ENCODE peak calls at places on chromosomes 3 and 15, in six cellular contexts. C is mucosa of descending colon, S is adipocyte, W is IMR-90, V is heart left ventricle, K is right cardiac atrium. Q is an unnamed sample. For H3K4me1, the result is how much of the 10 kb centered on the place peaks cover.

GRCh38 chr3:64399205-64399800 is 174.0 kb upstream of the PRICKLE2 start:
- DNase-seq in C (peak), S (peak), W (peak), V (no peak), K (no peak), Q (peak)

GRCh38 chr3:108509263-108509662 is 1.1 kb downstream of the MYH15 start:
- DNase-seq in C (no peak), S (no peak), W (no peak), V (no peak), K (no peak), Q (no peak)

GRCh38 chr15:66702770-66703539 is 919 bp downstream of the SMAD6 start:
- DNase-seq in C (peak), S (peak), W (no peak), V (no peak), K (peak), Q (peak)

GRCh38 chr3:11312139-11312538 is 39.9 kb downstream of the ATG7 start:
- DNase-seq in C (no peak), S (no peak), W (no peak), V (no peak), K (no peak), Q (peak)

GRCh38 chr3:41202834-41203345 is 3.6 kb downstream of the CTNNB1 start:
- DNase-seq in C (peak), S (peak), W (peak), V (no peak), K (no peak), Q (peak)

GRCh38 chr3:156253150-156253549 is 132.8 kb downstream of the KCNAB1 start:
- DNase-seq in C (no peak), S (no peak), W (no peak), V (no peak), K (no peak), Q (no peak)

GRCh38 chr3:35721628-35722027 is 82.3 kb downstream of the ARPP21 start:
- DNase-seq in C (no peak), S (no peak), W (no peak), V (no peak), K (no peak), Q (no peak)

GRCh38 chr3:109375975-109376374 is 38.6 kb upstream of the DPPA4 start:
- DNase-seq in C (no peak), S (no peak), W (no peak), V (no peak), K (no peak), Q (no peak)

GRCh38 chr15:78051622-78052405 is 25.7 kb downstream of the TBC1D2B start:
- DNase-seq in C (peak), S (no peak), W (peak), V (peak), K (no peak), Q (peak)

GRCh38 chr15:78050851-78051250 is 26.7 kb downstream of the TBC1D2B start:
- DNase-seq in C (peak), S (no peak), W (no peak), V (no peak), K (no peak), Q (no peak)

GRCh38 chr15:78054518-78054917 is 23.0 kb downstream of the TBC1D2B start:
- DNase-seq in C (no peak), S (no peak), W (no peak), V (no peak), K (no peak), Q (no peak)

GRCh38 chr15:78050441-78050809 is 27.1 kb downstream of the TBC1D2B start:
- DNase-seq in C (peak), S (no peak), W (no peak), V (no peak), K (no peak), Q (no peak)

GRCh38 chr15:78052545-78052944 is 25.0 kb downstream of the TBC1D2B start:
- DNase-seq in C (peak), S (no peak), W (no peak), V (no peak), K (no peak), Q (no peak)
- H3K4me1 ChIP-seq in C (half or more), S (half or more), W (under half), V (half or more), K (under half), Q (under half)

GRCh38 chr15:86762874-86763273 is 683.2 kb downstream of the AGBL1 start:
- DNase-seq in C (no peak), S (no peak), W (no peak), V (no peak), K (no peak), Q (no peak)
- H3K4me1 ChIP-seq in C (under half), S (under half), W (under half), V (under half), K (under half), Q (under half)

GRCh38 chr15:41566121-41566885 is 7.3 kb downstream of the TYRO3 start:
- DNase-seq in C (no peak), S (no peak), W (no peak), V (no peak), K (no peak), Q (peak)
- H3K4me1 ChIP-seq in C (under half), S (under half), W (under half), V (under half), K (under half), Q (under half)

DNA sequence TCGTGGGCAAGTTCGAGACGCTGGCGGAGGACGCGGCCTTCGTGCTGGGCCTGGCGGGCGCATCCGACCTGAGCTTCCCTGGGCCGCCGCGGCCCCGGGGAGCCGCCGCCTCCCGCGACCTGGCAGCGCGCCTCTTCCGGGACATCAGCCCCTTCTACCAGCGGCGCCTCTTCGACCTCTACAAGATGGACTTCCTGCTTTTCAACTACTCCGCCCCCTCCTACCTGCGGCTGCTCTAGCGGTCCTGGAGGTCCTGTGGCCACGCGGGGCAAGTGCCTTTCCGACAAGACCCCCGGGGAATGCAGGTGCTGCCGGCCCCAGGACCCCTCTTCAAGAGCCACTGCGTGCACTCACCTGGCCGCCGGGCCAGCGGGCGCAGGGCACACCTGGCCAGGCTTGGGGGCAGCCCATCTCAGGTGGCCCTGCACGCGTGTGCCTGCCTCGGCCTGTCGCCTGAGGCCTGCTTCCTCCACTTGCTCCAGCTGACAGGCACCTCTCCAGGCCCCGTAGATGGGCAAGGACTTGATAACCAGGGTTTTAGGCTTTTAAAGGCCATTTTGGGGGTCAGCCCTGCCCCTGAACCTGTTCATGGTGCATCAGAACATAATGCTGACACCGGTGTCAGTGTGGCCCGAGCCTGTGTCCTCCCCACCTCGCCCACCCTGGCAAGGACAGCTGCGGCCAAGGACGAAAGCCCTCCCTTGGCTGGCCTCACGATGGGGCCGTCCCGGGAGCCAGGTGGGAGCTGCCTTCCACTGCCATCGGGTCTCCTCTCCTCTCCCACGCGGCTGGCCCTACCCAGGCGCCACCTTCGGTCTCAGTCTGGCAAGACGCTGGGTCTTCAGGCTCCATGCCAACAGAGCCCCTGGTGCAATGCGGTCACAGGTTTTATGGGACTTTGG is 16.1 kb downstream of the C3orf22 start:
- DNase-seq in C (no peak), S (no peak), W (no peak), V (peak), K (no peak), Q (no peak)
- H3K4me1 ChIP-seq in C (under half), S (under half), W (under half), V (under half), K (under half), Q (under half)

GRCh38 chr3:31977736-31978135 is 3.3 kb downstream of the OSBPL10 start:
- DNase-seq in C (no peak), S (peak), W (no peak), V (no peak), K (no peak), Q (no peak)
- H3K4me1 ChIP-seq in C (under half), S (under half), W (under half), V (under half), K (under half), Q (under half)

DNA sequence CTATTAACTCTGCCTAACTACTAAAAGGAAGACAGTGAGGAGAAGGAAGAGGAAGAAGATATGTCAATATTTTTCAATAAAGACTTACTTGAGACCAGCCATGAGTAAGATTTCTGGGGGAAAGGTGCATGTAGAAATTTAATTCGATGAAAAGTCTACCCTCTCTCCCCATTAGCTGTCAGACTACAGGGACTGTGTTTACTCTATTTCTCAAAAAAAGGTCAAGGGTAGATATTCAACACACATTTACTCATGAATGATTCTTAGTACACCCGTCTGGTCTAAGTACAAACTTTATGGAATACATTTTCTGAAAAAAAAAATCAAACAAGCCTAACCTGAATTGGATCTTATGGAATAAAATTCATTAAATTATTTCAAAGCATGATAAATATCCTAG is 6.8 kb downstream of the TSPAN3 start:
- DNase-seq in C (no peak), S (no peak), W (no peak), V (no peak), K (no peak), Q (no peak)
- H3K4me1 ChIP-seq in C (half or more), S (half or more), W (under half), V (half or more), K (under half), Q (half or more)

GRCh38 chr15:81003023-81003350 is 2.3 kb downstream of the TLNRD1 start:
- DNase-seq in C (no peak), S (no peak), W (no peak), V (no peak), K (peak), Q (no peak)
- H3K4me1 ChIP-seq in C (under half), S (under half), W (under half), V (half or more), K (under half), Q (under half)

DNA sequence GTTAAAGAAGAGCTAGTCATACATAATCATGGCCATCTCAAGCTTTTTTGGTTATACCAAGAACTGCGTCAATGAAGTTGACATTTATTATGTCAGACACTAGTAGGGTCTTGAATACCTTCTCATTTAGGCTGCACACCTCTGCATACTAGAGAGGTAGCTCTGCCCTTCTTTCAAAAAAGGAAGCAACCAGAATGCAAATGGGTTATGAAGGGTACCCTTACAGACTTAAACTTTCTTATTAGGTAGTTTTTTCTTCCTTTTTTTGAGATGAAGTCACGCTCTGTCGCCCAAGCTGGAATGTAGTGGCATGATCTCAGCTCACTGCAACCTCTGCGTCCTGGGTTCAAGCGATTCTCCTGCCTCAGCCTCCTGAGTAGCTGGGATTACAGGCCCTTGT is 3.3 kb downstream of the PCNP start:
- DNase-seq in C (no peak), S (no peak), W (no peak), V (no peak), K (no peak), Q (no peak)
- H3K4me1 ChIP-seq in C (under half), S (under half), W (under half), V (half or more), K (under half), Q (under half)

Q was measured in A673.